ENCODE peak calls at places on chromosomes 13 and 19, in six cellular contexts. V, O, A, W, T and F are unnamed samples.

GRCh38 chr19:13718733-13719132 is 45.6 kb upstream of the MRI1 start:
- DNase-seq in V (no peak), O (peak), A (peak), W (no peak), T (peak), F (peak)

GRCh38 chr19:50906217-50906616 is 5.0 kb downstream of the KLK4 start:
- DNase-seq in V (no peak), O (peak), A (no peak), W (no peak), T (no peak), F (peak)

GRCh38 chr19:54252243-54252642 is 4.8 kb downstream of the LILRB5 start:
- DNase-seq in V (no peak), O (no peak), A (no peak), W (no peak), T (no peak), F (no peak)

GRCh38 chr13:78589206-78589605 is 14.1 kb downstream of the POU4F1 start:
- DNase-seq in V (no peak), O (no peak), A (no peak), W (no peak), T (no peak), F (peak)

GRCh38 chr19:3374369-3375112 is 8.2 kb downstream of the NFIC start:
- DNase-seq in V (no peak), O (no peak), A (no peak), W (no peak), T (no peak), F (peak)

GRCh38 chr13:40943073-40943472 is 76.0 kb downstream of the ELF1 start:
- DNase-seq in V (no peak), O (no peak), A (no peak), W (no peak), T (no peak), F (no peak)

GRCh38 chr19:3849092-3849491 is 19.7 kb downstream of the ZFR2 start:
- DNase-seq in V (no peak), O (no peak), A (no peak), W (no peak), T (no peak), F (peak)

GRCh38 chr19:18427752-18428131 is 8.5 kb downstream of the SSBP4 start:
- DNase-seq in V (no peak), O (no peak), A (no peak), W (no peak), T (no peak), F (no peak)

GRCh38 chr13:105519766-105520165 is 1015.7 kb downstream of the EFNB2 start:
- DNase-seq in V (no peak), O (peak), A (no peak), W (no peak), T (no peak), F (no peak)

GRCh38 chr19:6610934-6611370 is 20.0 kb upstream of the CD70 start:
- DNase-seq in V (no peak), O (peak), A (peak), W (peak), T (peak), F (no peak)

GRCh38 chr13:43804461-43805070 is 17.8 kb upstream of the ENOX1 start:
- DNase-seq in V (no peak), O (peak), A (no peak), W (no peak), T (peak), F (peak)

GRCh38 chr13:50149143-50149703 is 134.0 kb downstream of the KCNRG start:
- DNase-seq in V (no peak), O (no peak), A (no peak), W (peak), T (no peak), F (no peak)

GRCh38 chr19:48480151-48480475 is 10.9 kb downstream of the CYTH2 start:
- DNase-seq in V (no peak), O (no peak), A (no peak), W (no peak), T (peak), F (no peak)

GRCh38 chr19:48303367-48303766 is 22.0 kb upstream of the EMP3 start:
- DNase-seq in V (no peak), O (no peak), A (no peak), W (no peak), T (no peak), F (no peak)

GRCh38 chr19:48446579-48446978 is 796 bp downstream of the GRWD1 start:
- DNase-seq in V (no peak), O (no peak), A (no peak), W (no peak), T (no peak), F (no peak)

GRCh38 chr19:46967578-46968018 is 52.0 kb upstream of the NPAS1 start:
- DNase-seq in V (no peak), O (no peak), A (no peak), W (no peak), T (no peak), F (peak)

GRCh38 chr19:17311455-17312248 is 2.3 kb downstream of the DDA1 start:
- DNase-seq in V (no peak), O (peak), A (no peak), W (no peak), T (peak), F (no peak)

GRCh38 chr13:42732073-42732472 is 49.3 kb upstream of the FAM216B start:
- DNase-seq in V (no peak), O (no peak), A (no peak), W (no peak), T (no peak), F (no peak)
- H3K4me3 ChIP-seq in V (no peak), O (no peak), A (no peak), W (no peak), T (no peak), F (no peak)

GRCh38 chr19:11324079-11324661 is 15.3 kb downstream of the RAB3D start:
- DNase-seq in V (peak), O (peak), A (peak), W (peak), T (peak), F (peak)
- H3K4me3 ChIP-seq in V (no peak), O (peak), A (no peak), W (no peak), T (no peak), F (no peak)

GRCh38 chr13:114200673-114201005 is 21.6 kb downstream of the CFAP97D2 start:
- DNase-seq in V (no peak), O (peak), A (no peak), W (no peak), T (peak), F (no peak)

GRCh38 chr13:114199961-114200672 is 21.1 kb downstream of the CFAP97D2 start:
- DNase-seq in V (no peak), O (peak), A (no peak), W (no peak), T (no peak), F (no peak)

GRCh38 chr13:114194853-114195252 is 15.8 kb downstream of the CFAP97D2 start:
- DNase-seq in V (no peak), O (no peak), A (no peak), W (no peak), T (no peak), F (no peak)

GRCh38 chr13:114198556-114198955 is 19.5 kb downstream of the CFAP97D2 start:
- DNase-seq in V (no peak), O (no peak), A (no peak), W (no peak), T (no peak), F (no peak)

GRCh38 chr13:114196629-114197028 is 17.6 kb downstream of the CFAP97D2 start:
- DNase-seq in V (no peak), O (no peak), A (no peak), W (no peak), T (no peak), F (no peak)
- H3K4me3 ChIP-seq in V (no peak), O (no peak), A (no peak), W (no peak), T (no peak), F (no peak)

GRCh38 chr19:38270587-38271167 is 6.3 kb downstream of the SPINT2 start:
- DNase-seq in V (no peak), O (peak), A (no peak), W (peak), T (peak), F (no peak)
- H3K4me3 ChIP-seq in V (no peak), O (no peak), A (no peak), W (no peak), T (no peak), F (no peak)

DNA sequence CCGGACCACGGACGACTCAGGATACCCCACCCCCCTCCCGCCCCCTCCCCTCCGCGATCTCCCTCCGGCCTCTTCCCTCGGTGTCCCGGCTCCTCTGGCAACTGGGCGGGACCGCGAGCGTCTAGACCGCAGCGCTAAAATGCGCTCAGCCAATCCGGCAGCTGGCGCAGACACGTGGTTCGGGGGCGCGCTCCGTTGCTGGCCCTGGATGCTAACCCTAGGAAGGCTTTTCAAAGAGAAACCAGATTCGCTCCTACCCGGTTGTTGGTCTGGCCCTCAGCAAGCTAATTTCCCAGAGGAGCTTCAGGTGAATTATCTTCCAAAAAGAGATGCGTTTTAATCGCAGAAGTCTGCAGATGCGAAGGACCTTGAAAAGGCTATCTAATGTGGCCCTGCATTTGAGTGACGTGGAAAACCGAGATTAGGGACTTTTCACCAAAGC is at the start of gene DZIP1:
- DNase-seq in V (no peak), O (peak), A (peak), W (no peak), T (peak), F (peak)
- H3K4me3 ChIP-seq in V (peak), O (peak), A (peak), W (peak), T (peak), F (peak)

DNA sequence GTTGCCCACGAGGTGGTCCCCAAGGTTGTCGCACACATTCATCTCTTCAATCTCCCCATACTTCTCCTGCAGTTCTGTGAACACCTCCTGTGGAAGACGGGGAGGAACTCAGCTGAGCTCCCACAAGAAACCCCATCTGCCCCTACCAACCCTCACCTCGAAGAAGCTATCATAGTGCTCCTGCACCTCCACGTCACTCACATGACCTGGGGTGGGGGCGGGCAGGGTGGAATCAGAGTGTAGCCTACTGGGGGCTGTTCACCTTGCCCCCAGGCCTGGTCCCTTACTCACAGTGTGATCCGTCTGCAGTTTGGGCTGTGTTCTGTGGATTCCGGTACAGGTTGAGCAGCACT is 907 bp downstream of the U2AF1L4 start:
- DNase-seq in V (no peak), O (no peak), A (no peak), W (no peak), T (no peak), F (no peak)
- H3K4me3 ChIP-seq in V (peak), O (peak), A (peak), W (peak), T (peak), F (peak)

GRCh38 chr13:83878691-83879410 is 3.4 kb downstream of the SLITRK1 start:
- DNase-seq in V (no peak), O (no peak), A (no peak), W (no peak), T (no peak), F (no peak)
- H3K4me3 ChIP-seq in V (peak), O (peak), A (peak), W (peak), T (peak), F (no peak)